ENCODE peak calls at places on chromosomes 5 and 9, in four cellular contexts. H is WTC11, R is foreskin melanocyte, I is GM12865. L is an unnamed sample.

GRCh38 chr5:35811108-35811741 is 45.5 kb upstream of the IL7R start:
- DNase-seq in H (no peak), R (no peak), I (no peak), L (no peak)

GRCh38 chr9:127637322-127637847 is 25.3 kb downstream of the STXBP1 start:
- DNase-seq in H (no peak), R (peak), I (no peak), L (no peak)

GRCh38 chr5:18281947-18282557 is 647.8 kb downstream of the TAF11L14 start:
- DNase-seq in H (no peak), R (peak), I (peak), L (peak)

GRCh38 chr5:160423025-160423554 is 1.4 kb downstream of the PTTG1 start:
- DNase-seq in H (no peak), R (no peak), I (peak), L (no peak)

GRCh38 chr9:69888876-69889585 is 68.4 kb downstream of the CFAP95 start:
- DNase-seq in H (no peak), R (no peak), I (peak), L (no peak)

GRCh38 chr5:113050606-113051391 is 74.2 kb downstream of the DCP2 start:
- DNase-seq in H (no peak), R (no peak), I (no peak), L (no peak)

GRCh38 chr9:115142502-115143265 is 24.7 kb upstream of the TNC start:
- DNase-seq in H (no peak), R (no peak), I (no peak), L (no peak)

GRCh38 chr9:5536684-5537083 is 26.4 kb downstream of the PDCD1LG2 start:
- DNase-seq in H (no peak), R (no peak), I (no peak), L (no peak)

GRCh38 chr9:14399736-14400657 is 86.1 kb upstream of the NFIB start:
- DNase-seq in H (no peak), R (no peak), I (no peak), L (no peak)

GRCh38 chr5:151078490-151079262 is 2.2 kb downstream of the TNIP1 start:
- DNase-seq in H (no peak), R (no peak), I (peak), L (no peak)

GRCh38 chr9:7489018-7489417 is 310.6 kb downstream of the DMAC1 start:
- DNase-seq in H (no peak), R (no peak), I (no peak), L (no peak)

GRCh38 chr5:133195250-133195649 is 143.4 kb downstream of the HSPA4 start:
- DNase-seq in H (no peak), R (no peak), I (no peak), L (no peak)

GRCh38 chr5:107515521-107515920 is 155.2 kb downstream of the EFNA5 start:
- DNase-seq in H (no peak), R (no peak), I (no peak), L (no peak)

GRCh38 chr9:14018061-14018460 is 295.9 kb downstream of the NFIB start:
- DNase-seq in H (no peak), R (peak), I (no peak), L (no peak)

GRCh38 chr9:133114886-133115603 is 6.0 kb downstream of the RALGDS start:
- DNase-seq in H (no peak), R (no peak), I (peak), L (no peak)

GRCh38 chr5:67353500-67353931 is 156.9 kb upstream of the CD180 start:
- DNase-seq in H (no peak), R (peak), I (no peak), L (no peak)

GRCh38 chr5:96876292-96876850 is at the start of gene ERAP2:
- DNase-seq in H (no peak), R (no peak), I (peak), L (no peak)

GRCh38 chr5:6583049-6583880 is 49.6 kb downstream of the NSUN2 start:
- DNase-seq in H (peak), R (no peak), I (no peak), L (peak)

GRCh38 chr5:79720096-79720495 is 30.5 kb downstream of the CMYA5 start:
- DNase-seq in H (no peak), R (no peak), I (no peak), L (no peak)

GRCh38 chr9:126297656-126298318 is 28.8 kb upstream of the MVB12B start:
- DNase-seq in H (no peak), R (no peak), I (no peak), L (peak)

GRCh38 chr5:143057580-143057999 is 287.4 kb downstream of the ARHGAP26 start:
- DNase-seq in H (no peak), R (no peak), I (peak), L (no peak)

GRCh38 chr5:113806250-113806649 is 292.8 kb downstream of the YTHDC2 start:
- DNase-seq in H (no peak), R (no peak), I (no peak), L (peak)

GRCh38 chr5:141342773-141343172 is 856 bp upstream of the PCDHGA3 start:
- DNase-seq in H (no peak), R (no peak), I (no peak), L (no peak)

GRCh38 chr9:93950619-93951601 is 4.2 kb downstream of the BARX1 start:
- DNase-seq in H (peak), R (peak), I (peak), L (peak)

GRCh38 chr5:143576721-143577484 is 173.4 kb upstream of the NR3C1 start:
- DNase-seq in H (no peak), R (no peak), I (no peak), L (no peak)

GRCh38 chr5:74056102-74056788 is 430.2 kb downstream of the ARHGEF28 start:
- DNase-seq in H (no peak), R (no peak), I (peak), L (no peak)

GRCh38 chr5:52798952-52799351 is 11.2 kb downstream of the ITGA1 start:
- DNase-seq in H (no peak), R (no peak), I (no peak), L (no peak)

GRCh38 chr9:9521033-9521779 is 1091.6 kb downstream of the PTPRD start:
- DNase-seq in H (no peak), R (no peak), I (no peak), L (no peak)

GRCh38 chr5:139561655-139562451 is 714 bp downstream of the UBE2D2 start:
- DNase-seq in H (peak), R (no peak), I (peak), L (peak)

GRCh38 chr5:157778121-157778805 is 34.8 kb downstream of the LSM11 start:
- DNase-seq in H (no peak), R (no peak), I (no peak), L (no peak)

L was measured in H7.